ENCODE peak calls at places on chromosomes 4 and X, in four cellular contexts. A, B, F and X are unnamed samples.

GRCh38 chrX:12929701-12930100 is 23.3 kb downstream of the TLR8 start:
- DNase-seq in B (no peak), F (no peak), A (no peak), X (no peak)

GRCh38 chrX:2894885-2895292 is 34.2 kb downstream of the ARSD start:
- DNase-seq in B (no peak), F (no peak), A (no peak), X (no peak)

GRCh38 chrX:68719181-68719903 is 71.9 kb downstream of the STARD8 start:
- DNase-seq in B (peak; percentile 35), F (no peak), A (no peak), X (no peak)

GRCh38 chrX:9848718-9849481 is 62.7 kb downstream of the SHROOM2 start:
- DNase-seq in F (no peak), A (no peak), B (no peak), X (no peak)

GRCh38 chr4:77385124-77385969 is 220.3 kb upstream of the CXCL13 start:
- DNase-seq in F (peak; percentile 74), B (peak; percentile 72), A (peak; percentile 34), X (no peak)

GRCh38 chrX:153708415-153708814 is 15.8 kb downstream of the BCAP31 start:
- DNase-seq in B (peak; percentile 82), F (peak; percentile 78), A (peak; percentile 29), X (no peak)

GRCh38 chrX:2423293-2423692 is 77.5 kb downstream of the DHRSX start:
- DNase-seq in B (no peak), F (no peak), A (no peak), X (no peak)

GRCh38 chrX:154093965-154094364 is 3.6 kb downstream of the MECP2 start:
- DNase-seq in B (no peak), A (no peak), F (peak; percentile 30), X (no peak)

GRCh38 chr4:83828601-83829000 is 292.7 kb downstream of the GPAT3 start:
- DNase-seq in A (no peak), F (no peak), B (no peak), X (no peak)

GRCh38 chr4:54998991-54999390 is 126.4 kb downstream of the KDR start:
- DNase-seq in F (no peak), B (no peak), A (no peak), X (no peak)

GRCh38 chrX:123849096-123849495 is 10.8 kb upstream of the XIAP start:
- DNase-seq in F (no peak), A (no peak), B (no peak), X (no peak)

GRCh38 chrX:123361371-123361770 is 177.3 kb downstream of the GRIA3 start:
- DNase-seq in F (no peak), B (no peak), A (no peak), X (no peak)

GRCh38 chr4:77155631-77156345 is 1.2 kb upstream of the CCNG2 start:
- DNase-seq in A (no peak), F (no peak), B (no peak), X (no peak)

GRCh38 chrX:28697732-28698131 is 110.5 kb downstream of the IL1RAPL1 start:
- DNase-seq in B (no peak), F (no peak), A (no peak), X (no peak)

GRCh38 chr4:165403667-165404066 is 24.9 kb downstream of the CPE start:
- DNase-seq in F (peak; percentile 36), B (no peak), A (no peak), X (no peak)

GRCh38 chrX:24494544-24495113 is 29.5 kb downstream of the PDK3 start:
- DNase-seq in A (no peak), F (no peak), B (no peak), X (no peak)

GRCh38 chr4:109739547-109739946 is 9.7 kb upstream of the PLA2G12A start:
- DNase-seq in F (no peak), B (no peak), A (no peak), X (no peak)

GRCh38 chr4:142719854-142720541 is 126.1 kb downstream of the INPP4B start:
- DNase-seq in A (no peak), F (no peak), B (no peak), X (no peak)

GRCh38 chrX:69022430-69022829 is 142.8 kb downstream of the PJA1 start:
- DNase-seq in F (no peak), B (no peak), A (no peak), X (no peak)

GRCh38 chrX:65406532-65406931 is 128.1 kb downstream of the LAS1L start:
- DNase-seq in A (peak; percentile 33), B (no peak), F (peak; percentile 28), X (no peak)

GRCh38 chrX:150324919-150325318 is 38.2 kb upstream of the MAMLD1 start:
- DNase-seq in F (no peak), B (no peak), A (no peak), X (no peak)

GRCh38 chr4:147526272-147526654 is 45.4 kb downstream of the EDNRA start:
- DNase-seq in B (no peak), A (no peak), F (peak; percentile 41), X (no peak)